ENCODE peak calls at places on chromosomes 4 and X, in four cellular contexts. K is IMR-90, Z is ascending aorta, I is OCI-LY7. G is an unnamed sample.

GRCh38 chrX:155544886-155545285 is 67.9 kb downstream of the TMLHE start:
- DNase-seq in K (no peak), Z (no peak), I (no peak), G (no peak)

GRCh38 chr4:159268607-159269006 is 165.7 kb downstream of the RAPGEF2 start:
- DNase-seq in K (no peak), Z (no peak), I (no peak), G (no peak)

GRCh38 chr4:157043131-157043530 is 32.8 kb upstream of the GLRB start:
- DNase-seq in K (peak; percentile 51), Z (no peak), I (no peak), G (peak; percentile 41)

GRCh38 chrX:24471808-24472207 is 6.7 kb downstream of the PDK3 start:
- DNase-seq in K (no peak), Z (no peak), I (no peak), G (no peak)

GRCh38 chr4:23903859-23904438 is 14.1 kb upstream of the PPARGC1A start:
- DNase-seq in K (no peak), Z (no peak), I (no peak), G (no peak)

GRCh38 chr4:79682801-79683217 is 274.8 kb upstream of the GK2 start:
- DNase-seq in K (peak; percentile 53), Z (no peak), I (no peak), G (no peak)

GRCh38 chr4:38237139-38237538 is 276.9 kb downstream of the PTTG2 start:
- DNase-seq in K (peak; percentile 55), Z (no peak), I (no peak), G (peak; percentile 93)

GRCh38 chr4:42519803-42520417 is 122.6 kb downstream of the SHISA3 start:
- DNase-seq in K (peak; percentile 48), Z (peak; percentile 67), I (peak; percentile 68), G (peak; percentile 57)

GRCh38 chr4:1544861-1545275 is 138.6 kb upstream of the NKX1-1 start:
- DNase-seq in K (no peak), Z (no peak), I (no peak), G (no peak)

GRCh38 chr4:18390655-18391369 is 369.3 kb upstream of the LCORL start:
- DNase-seq in K (no peak), Z (no peak), I (no peak), G (peak; percentile 29)

GRCh38 chrX:97397371-97397770 is 513.7 kb downstream of the RPA4 start:
- DNase-seq in K (peak; percentile 50), Z (no peak), I (no peak), G (no peak)

GRCh38 chr4:145231906-145232700 is 51.7 kb upstream of the OTUD4 start:
- DNase-seq in K (peak; percentile 65), Z (no peak), I (no peak), G (no peak)

GRCh38 chrX:68942141-68942540 is 113.3 kb downstream of the EFNB1 start:
- DNase-seq in K (no peak), Z (peak; percentile 37), I (no peak), G (no peak)

GRCh38 chr4:185304944-185305690 is 90.6 kb downstream of the LRP2BP start:
- DNase-seq in K (peak; percentile 25), Z (no peak), I (peak; percentile 94), G (peak; percentile 13)

GRCh38 chrX:148500428-148501120 is at the start of gene AFF2:
- DNase-seq in K (no peak), Z (no peak), I (peak; percentile 86), G (peak; percentile 18)

GRCh38 chr4:148787831-148788477 is 345.7 kb upstream of the NR3C2 start:
- DNase-seq in K (peak; percentile 81), Z (no peak), I (no peak), G (peak; percentile 58)

GRCh38 chrX:38768079-38768478 is 33.2 kb upstream of the MID1IP1 start:
- DNase-seq in K (peak; percentile 33), Z (no peak), I (peak; percentile 33), G (peak; percentile 37)

GRCh38 chrX:111264397-111264796 is 5.9 kb downstream of the CAPN6 start:
- DNase-seq in K (no peak), Z (no peak), I (no peak), G (no peak)

GRCh38 chr4:80963051-80963450 is 67.5 kb upstream of the BMP3 start:
- DNase-seq in K (peak; percentile 29), Z (no peak), I (no peak), G (peak; percentile 73)

GRCh38 chr4:6278801-6279197 is 9.1 kb downstream of the WFS1 start:
- DNase-seq in K (peak; percentile 65), Z (no peak), I (no peak), G (no peak)

GRCh38 chrX:104281564-104281963 is 26.8 kb upstream of the ESX1 start:
- DNase-seq in K (no peak), Z (no peak), I (no peak), G (peak; percentile 53)

GRCh38 chr4:103424853-103425252 is 226.7 kb upstream of the CENPE start:
- DNase-seq in K (no peak), Z (no peak), I (no peak), G (peak; percentile 87)

GRCh38 chrX:46676399-46677351 is 82.2 kb downstream of the SLC9A7 start:
- DNase-seq in K (no peak), Z (no peak), I (no peak), G (no peak)

GRCh38 chr4:108192056-108192455 is 23.3 kb upstream of the LEF1 start:
- DNase-seq in K (no peak), Z (no peak), I (no peak), G (no peak)

GRCh38 chr4:42750091-42750490 is 93.2 kb upstream of the ATP8A1 start:
- DNase-seq in K (no peak), Z (no peak), I (peak; percentile 60), G (no peak)

GRCh38 chr4:48949518-48950207 is 36.4 kb upstream of the CWH43 start:
- DNase-seq in K (no peak), Z (no peak), I (no peak), G (peak; percentile 93)

GRCh38 chrX:18272222-18272621 is 51.5 kb upstream of the BEND2 start:
- DNase-seq in K (no peak), Z (no peak), I (no peak), G (no peak)

DNA sequence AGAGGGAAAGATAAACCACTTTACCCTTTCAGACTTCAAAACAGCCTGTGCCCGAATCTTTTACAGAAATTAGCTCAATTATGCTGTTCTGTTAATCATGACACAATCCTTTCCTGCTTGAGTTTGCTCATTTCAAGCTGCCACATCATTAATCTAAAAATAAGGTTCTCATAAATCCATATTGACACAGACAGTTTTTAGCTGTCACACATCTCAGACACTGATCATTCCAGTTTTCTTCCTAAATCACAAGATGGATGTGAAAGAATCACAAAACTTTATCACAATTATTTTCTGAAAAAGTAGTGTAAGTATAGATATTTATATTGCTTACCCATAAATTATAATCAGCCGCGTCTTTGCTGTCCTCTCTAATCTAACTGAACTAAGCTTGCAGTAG is 27.9 kb upstream of the AMELX start:
- DNase-seq in K (no peak), Z (no peak), I (no peak), G (no peak)
- H3K4me3 ChIP-seq in K (no peak overlapping the region), Z (no peak overlapping the region), I (no peak overlapping the region), G (no peak overlapping the region)

GRCh38 chr4:94126669-94127068 is 81.0 kb upstream of the SMARCAD1 start:
- DNase-seq in K (no peak), Z (no peak), I (no peak), G (peak; percentile 18)
- TF ChIP-seq CTCF in K (no peak), Z (no peak), I (peak; percentile 46), G (peak; percentile 34)

GRCh38 chr4:98656443-98656842 is 2.0 kb downstream of the TSPAN5 start:
- DNase-seq in K (no peak), Z (no peak), I (no peak), G (no peak)
- H3K4me3 ChIP-seq in K (peak overlapping the region; percentile 64), Z (no peak overlapping the region), I (no peak overlapping the region), G (no peak overlapping the region)

GRCh38 chrX:3046253-3046909 is 5.1 kb downstream of the ARSF start:
- DNase-seq in K (no peak), Z (no peak), I (no peak), G (no peak)
- TF ChIP-seq CTCF in K (no peak), Z (no peak), I (no peak), G (no peak)

GRCh38 chrX:72016881-72017783 is 106.5 kb downstream of the NHSL2 start:
- DNase-seq in K (no peak), Z (no peak), I (no peak), G (no peak)
- H3K4me3 ChIP-seq in K (no peak overlapping the region), Z (no peak overlapping the region), I (no peak overlapping the region), G (no peak overlapping the region)

GRCh38 chr4:89829470-89830138 is 7.4 kb downstream of the SNCA start:
- DNase-seq in K (no peak), Z (no peak), I (peak; percentile 35), G (peak; percentile 80)
- TF ChIP-seq CTCF in K (no peak), Z (no peak), I (no peak), G (no peak)

G was measured in epithelial cell of esophagus.